ENCODE peak calls at places on chromosomes 5 and 9, in ten cellular contexts. One of them, this sample, is unnamed.

GRCh38 chr9:98214811-98215210 is 22.4 kb upstream of the CORO2A start:
- DNase-seq in HEK293T: no peak
- DNase-seq in thoracic aorta: no peak
- DNase-seq in stomach: peak
- DNase-seq in NCI-H510A treated with DMSO at 0.1 percent for 48 hours: no peak
- DNase-seq in NCI-H1092 treated with DMSO at 0.1 percent for 48 hours: no peak
- DNase-seq in fibroblast of the conjunctiva: no peak
- DNase-seq in HTR-8/SVneo: no peak
- DNase-seq in skeletal muscle cell: no peak
- DNase-seq in iris pigment epithelial cell: no peak
- DNase-seq in this sample: no peak

GRCh38 chr5:59790399-59791130 is 103.0 kb downstream of the PDE4D start:
- DNase-seq in HEK293T: no peak
- DNase-seq in thoracic aorta: no peak
- DNase-seq in stomach: no peak
- DNase-seq in NCI-H510A treated with DMSO at 0.1 percent for 48 hours: no peak
- DNase-seq in NCI-H1092 treated with DMSO at 0.1 percent for 48 hours: no peak
- DNase-seq in fibroblast of the conjunctiva: no peak
- DNase-seq in HTR-8/SVneo: no peak
- DNase-seq in skeletal muscle cell: no peak
- DNase-seq in iris pigment epithelial cell: peak
- DNase-seq in this sample: no peak

GRCh38 chr5:132265336-132266030 is 8.0 kb downstream of the PDLIM4 start:
- DNase-seq in HEK293T: no peak
- DNase-seq in thoracic aorta: no peak
- DNase-seq in stomach: no peak
- DNase-seq in NCI-H510A treated with DMSO at 0.1 percent for 48 hours: no peak
- DNase-seq in NCI-H1092 treated with DMSO at 0.1 percent for 48 hours: no peak
- DNase-seq in fibroblast of the conjunctiva: peak
- DNase-seq in HTR-8/SVneo: peak
- DNase-seq in skeletal muscle cell: peak
- DNase-seq in iris pigment epithelial cell: peak
- DNase-seq in this sample: no peak

GRCh38 chr5:38634961-38635369 is 78.5 kb upstream of the LIFR start:
- DNase-seq in HEK293T: no peak
- DNase-seq in thoracic aorta: no peak
- DNase-seq in stomach: no peak
- DNase-seq in NCI-H510A treated with DMSO at 0.1 percent for 48 hours: no peak
- DNase-seq in NCI-H1092 treated with DMSO at 0.1 percent for 48 hours: no peak
- DNase-seq in fibroblast of the conjunctiva: no peak
- DNase-seq in HTR-8/SVneo: peak
- DNase-seq in skeletal muscle cell: no peak
- DNase-seq in iris pigment epithelial cell: peak
- DNase-seq in this sample: no peak

GRCh38 chr9:37210737-37211523 is 90.6 kb downstream of the ZCCHC7 start:
- DNase-seq in HEK293T: no peak
- DNase-seq in thoracic aorta: no peak
- DNase-seq in stomach: no peak
- DNase-seq in NCI-H510A treated with DMSO at 0.1 percent for 48 hours: no peak
- DNase-seq in NCI-H1092 treated with DMSO at 0.1 percent for 48 hours: no peak
- DNase-seq in fibroblast of the conjunctiva: no peak
- DNase-seq in HTR-8/SVneo: no peak
- DNase-seq in skeletal muscle cell: no peak
- DNase-seq in iris pigment epithelial cell: peak
- DNase-seq in this sample: no peak

GRCh38 chr9:70049672-70050271 is 6.1 kb downstream of the MAMDC2 start:
- DNase-seq in HEK293T: no peak
- DNase-seq in thoracic aorta: peak
- DNase-seq in stomach: peak
- DNase-seq in NCI-H510A treated with DMSO at 0.1 percent for 48 hours: no peak
- DNase-seq in NCI-H1092 treated with DMSO at 0.1 percent for 48 hours: no peak
- DNase-seq in fibroblast of the conjunctiva: peak
- DNase-seq in HTR-8/SVneo: no peak
- DNase-seq in skeletal muscle cell: no peak
- DNase-seq in iris pigment epithelial cell: no peak
- DNase-seq in this sample: no peak

GRCh38 chr5:174567506-174568141 is 156.8 kb upstream of the MSX2 start:
- DNase-seq in HEK293T: no peak
- DNase-seq in thoracic aorta: no peak
- DNase-seq in stomach: no peak
- DNase-seq in NCI-H510A treated with DMSO at 0.1 percent for 48 hours: no peak
- DNase-seq in NCI-H1092 treated with DMSO at 0.1 percent for 48 hours: no peak
- DNase-seq in fibroblast of the conjunctiva: no peak
- DNase-seq in HTR-8/SVneo: no peak
- DNase-seq in skeletal muscle cell: no peak
- DNase-seq in iris pigment epithelial cell: no peak
- DNase-seq in this sample: no peak

GRCh38 chr5:170635706-170636105 is 131.9 kb downstream of the KCNIP1 start:
- DNase-seq in HEK293T: no peak
- DNase-seq in thoracic aorta: no peak
- DNase-seq in stomach: no peak
- DNase-seq in NCI-H510A treated with DMSO at 0.1 percent for 48 hours: no peak
- DNase-seq in NCI-H1092 treated with DMSO at 0.1 percent for 48 hours: no peak
- DNase-seq in fibroblast of the conjunctiva: no peak
- DNase-seq in HTR-8/SVneo: no peak
- DNase-seq in skeletal muscle cell: no peak
- DNase-seq in iris pigment epithelial cell: no peak
- DNase-seq in this sample: no peak

GRCh38 chr9:130042406-130042930 is 521 bp downstream of the FNBP1 start:
- DNase-seq in HEK293T: peak
- DNase-seq in thoracic aorta: no peak
- DNase-seq in stomach: peak
- DNase-seq in NCI-H510A treated with DMSO at 0.1 percent for 48 hours: no peak
- DNase-seq in NCI-H1092 treated with DMSO at 0.1 percent for 48 hours: no peak
- DNase-seq in fibroblast of the conjunctiva: no peak
- DNase-seq in HTR-8/SVneo: no peak
- DNase-seq in skeletal muscle cell: no peak
- DNase-seq in iris pigment epithelial cell: no peak
- DNase-seq in this sample: no peak

GRCh38 chr5:148014276-148014675 is 49.5 kb upstream of the SPINK5 start:
- DNase-seq in HEK293T: no peak
- DNase-seq in thoracic aorta: no peak
- DNase-seq in stomach: no peak
- DNase-seq in NCI-H510A treated with DMSO at 0.1 percent for 48 hours: no peak
- DNase-seq in NCI-H1092 treated with DMSO at 0.1 percent for 48 hours: no peak
- DNase-seq in fibroblast of the conjunctiva: no peak
- DNase-seq in HTR-8/SVneo: no peak
- DNase-seq in skeletal muscle cell: no peak
- DNase-seq in iris pigment epithelial cell: no peak
- DNase-seq in this sample: no peak

This sample was measured in SHP77.